ENCODE peak calls at places on chromosomes 6 and 20, in seven cellular contexts. One of them, this sample, is unnamed.

GRCh38 chr20:13865156-13865555 is 80.3 kb downstream of the NDUFAF5 start:
- DNase-seq in CD8-positive, alpha-beta T cell: no peak
- DNase-seq in H4: no peak
- DNase-seq in choroid plexus epithelial cell: no peak
- DNase-seq in endothelial cell: no peak
- DNase-seq in T1000: no peak
- DNase-seq in NCI-H146: no peak
- DNase-seq in this sample: peak; percentile 32

GRCh38 chr6:51292659-51293058 is 474.0 kb downstream of the TFAP2B start:
- DNase-seq in H4: no peak
- DNase-seq in NCI-H146: no peak
- DNase-seq in T1000: no peak
- DNase-seq in CD8-positive, alpha-beta T cell: no peak
- DNase-seq in choroid plexus epithelial cell: peak; percentile 61
- DNase-seq in endothelial cell: no peak
- DNase-seq in this sample: peak; percentile 37

GRCh38 chr6:24408719-24409410 is 6.1 kb downstream of the MRS2 start:
- DNase-seq in H4: no peak
- DNase-seq in endothelial cell: no peak
- DNase-seq in T1000: no peak
- DNase-seq in NCI-H146: no peak
- DNase-seq in CD8-positive, alpha-beta T cell: no peak
- DNase-seq in choroid plexus epithelial cell: no peak
- DNase-seq in this sample: no peak

GRCh38 chr6:53939830-53940229 is 145.0 kb downstream of the LRRC1 start:
- DNase-seq in endothelial cell: no peak
- DNase-seq in choroid plexus epithelial cell: no peak
- DNase-seq in H4: no peak
- DNase-seq in T1000: no peak
- DNase-seq in NCI-H146: no peak
- DNase-seq in CD8-positive, alpha-beta T cell: no peak
- DNase-seq in this sample: no peak

GRCh38 chr6:34517966-34518365 is 38.2 kb downstream of the SPDEF start:
- DNase-seq in CD8-positive, alpha-beta T cell: no peak
- DNase-seq in choroid plexus epithelial cell: no peak
- DNase-seq in endothelial cell: no peak
- DNase-seq in H4: no peak
- DNase-seq in T1000: no peak
- DNase-seq in NCI-H146: no peak
- DNase-seq in this sample: no peak

GRCh38 chr20:58213112-58213511 is 15.3 kb downstream of the ANKRD60 start:
- DNase-seq in endothelial cell: no peak
- DNase-seq in CD8-positive, alpha-beta T cell: no peak
- DNase-seq in choroid plexus epithelial cell: peak; percentile 21
- DNase-seq in H4: no peak
- DNase-seq in NCI-H146: peak; percentile 41
- DNase-seq in T1000: no peak
- DNase-seq in this sample: peak; percentile 33

GRCh38 chr6:152248987-152249386 is 388.2 kb downstream of the SYNE1 start:
- DNase-seq in CD8-positive, alpha-beta T cell: no peak
- DNase-seq in endothelial cell: no peak
- DNase-seq in T1000: no peak
- DNase-seq in choroid plexus epithelial cell: no peak
- DNase-seq in H4: no peak
- DNase-seq in NCI-H146: no peak
- DNase-seq in this sample: no peak

GRCh38 chr6:137846772-137847313 is 20.2 kb upstream of the TNFAIP3 start:
- DNase-seq in CD8-positive, alpha-beta T cell: no peak
- DNase-seq in T1000: no peak
- DNase-seq in H4: no peak
- DNase-seq in choroid plexus epithelial cell: no peak
- DNase-seq in NCI-H146: no peak
- DNase-seq in endothelial cell: no peak
- DNase-seq in this sample: no peak

GRCh38 chr6:125009578-125009977 is 47.3 kb downstream of the RNF217 start:
- DNase-seq in endothelial cell: no peak
- DNase-seq in H4: no peak
- DNase-seq in T1000: no peak
- DNase-seq in CD8-positive, alpha-beta T cell: no peak
- DNase-seq in NCI-H146: no peak
- DNase-seq in choroid plexus epithelial cell: peak; percentile 82
- DNase-seq in this sample: no peak

GRCh38 chr6:162960674-162961457 is 233.1 kb downstream of the PACRG start:
- DNase-seq in CD8-positive, alpha-beta T cell: no peak
- DNase-seq in H4: no peak
- DNase-seq in NCI-H146: no peak
- DNase-seq in choroid plexus epithelial cell: no peak
- DNase-seq in T1000: no peak
- DNase-seq in endothelial cell: no peak
- DNase-seq in this sample: no peak

GRCh38 chr6:12164508-12164770 is 125.7 kb upstream of the EDN1 start:
- DNase-seq in T1000: no peak
- DNase-seq in CD8-positive, alpha-beta T cell: no peak
- DNase-seq in endothelial cell: no peak
- DNase-seq in NCI-H146: no peak
- DNase-seq in choroid plexus epithelial cell: no peak
- DNase-seq in H4: no peak
- DNase-seq in this sample: no peak

GRCh38 chr6:105431226-105431625 is 28.3 kb upstream of the PREP start:
- DNase-seq in T1000: no peak
- DNase-seq in NCI-H146: peak; percentile 24
- DNase-seq in endothelial cell: peak; percentile 38
- DNase-seq in CD8-positive, alpha-beta T cell: no peak
- DNase-seq in choroid plexus epithelial cell: peak; percentile 81
- DNase-seq in H4: peak; percentile 17
- DNase-seq in this sample: peak; percentile 77

GRCh38 chr6:70277480-70277879 is 25.4 kb downstream of the COL9A1 start:
- DNase-seq in endothelial cell: no peak
- DNase-seq in NCI-H146: no peak
- DNase-seq in T1000: no peak
- DNase-seq in CD8-positive, alpha-beta T cell: no peak
- DNase-seq in choroid plexus epithelial cell: peak; percentile 25
- DNase-seq in H4: no peak
- DNase-seq in this sample: peak; percentile 62

GRCh38 chr20:10367921-10368701 is 65.9 kb downstream of the MKKS start:
- DNase-seq in T1000: no peak
- DNase-seq in CD8-positive, alpha-beta T cell: no peak
- DNase-seq in endothelial cell: no peak
- DNase-seq in NCI-H146: no peak
- DNase-seq in choroid plexus epithelial cell: no peak
- DNase-seq in H4: no peak
- DNase-seq in this sample: no peak

GRCh38 chr20:60559462-60559861 is 601.2 kb downstream of the CDH26 start:
- DNase-seq in NCI-H146: peak; percentile 83
- DNase-seq in endothelial cell: no peak
- DNase-seq in T1000: no peak
- DNase-seq in H4: no peak
- DNase-seq in choroid plexus epithelial cell: no peak
- DNase-seq in CD8-positive, alpha-beta T cell: no peak
- DNase-seq in this sample: no peak

GRCh38 chr6:141133346-141133745 is 999.4 kb upstream of the GJE1 start:
- DNase-seq in H4: no peak
- DNase-seq in CD8-positive, alpha-beta T cell: no peak
- DNase-seq in choroid plexus epithelial cell: no peak
- DNase-seq in NCI-H146: no peak
- DNase-seq in endothelial cell: no peak
- DNase-seq in T1000: no peak
- DNase-seq in this sample: peak; percentile 24

GRCh38 chr6:34457747-34458462 is 8.0 kb upstream of the PACSIN1 start:
- DNase-seq in H4: no peak
- DNase-seq in CD8-positive, alpha-beta T cell: no peak
- DNase-seq in endothelial cell: no peak
- DNase-seq in T1000: no peak
- DNase-seq in choroid plexus epithelial cell: no peak
- DNase-seq in NCI-H146: no peak
- DNase-seq in this sample: no peak

GRCh38 chr6:113936093-113936934 is 34.6 kb downstream of the HDAC2 start:
- DNase-seq in endothelial cell: peak; percentile 41
- DNase-seq in choroid plexus epithelial cell: peak; percentile 80
- DNase-seq in CD8-positive, alpha-beta T cell: no peak
- DNase-seq in NCI-H146: peak; percentile 33
- DNase-seq in H4: peak; percentile 25
- DNase-seq in T1000: no peak
- DNase-seq in this sample: peak; percentile 75

GRCh38 chr6:27474672-27475071 is 1.8 kb upstream of the ZNF184 start:
- DNase-seq in NCI-H146: no peak
- DNase-seq in H4: no peak
- DNase-seq in T1000: no peak
- DNase-seq in endothelial cell: no peak
- DNase-seq in CD8-positive, alpha-beta T cell: no peak
- DNase-seq in choroid plexus epithelial cell: no peak
- DNase-seq in this sample: no peak

GRCh38 chr20:47799116-47799715 is 13.9 kb upstream of the SULF2 start:
- DNase-seq in choroid plexus epithelial cell: no peak
- DNase-seq in NCI-H146: no peak
- DNase-seq in H4: no peak
- DNase-seq in CD8-positive, alpha-beta T cell: no peak
- DNase-seq in endothelial cell: no peak
- DNase-seq in T1000: no peak
- DNase-seq in this sample: no peak

GRCh38 chr6:15430181-15430580 is 184.3 kb downstream of the JARID2 start:
- DNase-seq in T1000: no peak
- DNase-seq in H4: no peak
- DNase-seq in CD8-positive, alpha-beta T cell: no peak
- DNase-seq in endothelial cell: no peak
- DNase-seq in choroid plexus epithelial cell: peak; percentile 60
- DNase-seq in NCI-H146: no peak
- DNase-seq in this sample: no peak

GRCh38 chr6:26232950-26233607 is 131.9 kb upstream of the BTN3A2 start:
- DNase-seq in H4: peak; percentile 21
- DNase-seq in endothelial cell: no peak
- DNase-seq in CD8-positive, alpha-beta T cell: peak; percentile 34
- DNase-seq in T1000: no peak
- DNase-seq in NCI-H146: peak; percentile 89
- DNase-seq in choroid plexus epithelial cell: peak; percentile 83
- DNase-seq in this sample: peak; percentile 27

GRCh38 chr6:21190701-21191588 is 402.6 kb upstream of the SOX4 start:
- DNase-seq in NCI-H146: no peak
- DNase-seq in choroid plexus epithelial cell: peak; percentile 8
- DNase-seq in H4: no peak
- DNase-seq in endothelial cell: no peak
- DNase-seq in CD8-positive, alpha-beta T cell: no peak
- DNase-seq in T1000: no peak
- DNase-seq in this sample: no peak

GRCh38 chr6:2971420-2972218 is at the start of gene SERPINB6:
- DNase-seq in choroid plexus epithelial cell: peak; percentile 80
- DNase-seq in H4: no peak
- DNase-seq in endothelial cell: peak; percentile 42
- DNase-seq in NCI-H146: peak; percentile 18
- DNase-seq in CD8-positive, alpha-beta T cell: peak; percentile 49
- DNase-seq in T1000: peak; percentile 66
- DNase-seq in this sample: peak; percentile 85

GRCh38 chr20:31870703-31871601 is 518 bp downstream of the TTLL9 start:
- DNase-seq in choroid plexus epithelial cell: no peak
- DNase-seq in NCI-H146: peak; percentile 50
- DNase-seq in endothelial cell: no peak
- DNase-seq in CD8-positive, alpha-beta T cell: no peak
- DNase-seq in T1000: no peak
- DNase-seq in H4: no peak
- DNase-seq in this sample: peak; percentile 21

GRCh38 chr6:18978330-18979128 is 591.4 kb downstream of the RNF144B start:
- DNase-seq in NCI-H146: peak; percentile 82
- DNase-seq in CD8-positive, alpha-beta T cell: no peak
- DNase-seq in H4: no peak
- DNase-seq in choroid plexus epithelial cell: peak; percentile 26
- DNase-seq in T1000: peak; percentile 2
- DNase-seq in endothelial cell: no peak
- DNase-seq in this sample: peak; percentile 85

GRCh38 chr20:17014217-17014616 is 212.6 kb upstream of the PCSK2 start:
- DNase-seq in CD8-positive, alpha-beta T cell: no peak
- DNase-seq in choroid plexus epithelial cell: no peak
- DNase-seq in T1000: no peak
- DNase-seq in H4: no peak
- DNase-seq in NCI-H146: peak; percentile 62
- DNase-seq in endothelial cell: no peak
- DNase-seq in this sample: no peak